ENCODE peak calls at places on chromosomes 4 and X, in ten cellular contexts. I, F, J, M, E, V, O, B, H and N are unnamed samples.
A peak's percentile ranks its signal among the peaks of the same experiment; 100 is the strongest.

GRCh38 chrX:109902665-109903064 is 100.2 kb upstream of the TMEM164 start:
- DNase-seq in V (no peak), B (no peak), M (no peak), F (no peak), I (no peak), H (peak; percentile 33), O (no peak), J (no peak), E (no peak), N (no peak)

GRCh38 chr4:152696764-152697250 is 17.0 kb upstream of the TMEM154 start:
- DNase-seq in E (no peak), O (no peak), F (peak; percentile 50), V (peak; percentile 57), M (no peak), H (peak; percentile 82), B (no peak), I (no peak), J (peak; percentile 90), N (peak; percentile 78)

GRCh38 chrX:123695242-123695641 is 37.6 kb downstream of the THOC2 start:
- DNase-seq in E (no peak), H (no peak), J (no peak), B (no peak), F (no peak), V (no peak), O (no peak), M (no peak), I (no peak), N (no peak)

GRCh38 chr4:185142911-185143595 is at the start of gene SLC25A4:
- DNase-seq in V (peak; percentile 86), J (peak; percentile 88), O (peak; percentile 88), F (peak; percentile 89), M (peak; percentile 89), H (peak; percentile 76), I (peak; percentile 92), E (peak; percentile 74), B (peak; percentile 32), N (no peak)

GRCh38 chrX:39409246-39409917 is 608.1 kb downstream of the MID1IP1 start:
- DNase-seq in F (no peak), V (no peak), H (no peak), O (no peak), M (no peak), I (no peak), J (no peak), E (no peak), B (no peak), N (no peak)

GRCh38 chrX:134727363-134727762 is 69.1 kb upstream of the PLAC1 start:
- DNase-seq in O (no peak), H (peak; percentile 73), E (no peak), I (no peak), M (no peak), J (no peak), F (no peak), V (no peak), B (no peak), N (no peak)

GRCh38 chrX:118660085-118660484 is 67.3 kb upstream of the IL13RA1 start:
- DNase-seq in J (no peak), I (no peak), B (no peak), H (no peak), V (no peak), O (no peak), M (no peak), F (no peak), E (no peak), N (no peak)

GRCh38 chr4:158020734-158021346 is 152.0 kb downstream of the GASK1B start:
- DNase-seq in E (no peak), O (no peak), F (no peak), V (no peak), M (no peak), B (no peak), J (no peak), H (peak; percentile 72), I (no peak), N (no peak)

GRCh38 chr4:39323836-39324235 is 42.3 kb downstream of the RFC1 start:
- DNase-seq in M (no peak), O (no peak), B (no peak), E (no peak), F (no peak), J (no peak), I (no peak), H (no peak), V (no peak), N (no peak)

GRCh38 chrX:37653397-37654085 is 32.0 kb upstream of the XK start:
- DNase-seq in I (no peak), M (no peak), V (no peak), B (no peak), E (no peak), F (no peak), H (no peak), J (no peak), O (no peak), N (no peak)

GRCh38 chr4:2511645-2512131 is 24.8 kb upstream of the FAM193A start:
- DNase-seq in O (no peak), B (no peak), H (no peak), M (no peak), J (no peak), V (no peak), F (no peak), I (no peak), E (no peak), N (no peak)

DNA sequence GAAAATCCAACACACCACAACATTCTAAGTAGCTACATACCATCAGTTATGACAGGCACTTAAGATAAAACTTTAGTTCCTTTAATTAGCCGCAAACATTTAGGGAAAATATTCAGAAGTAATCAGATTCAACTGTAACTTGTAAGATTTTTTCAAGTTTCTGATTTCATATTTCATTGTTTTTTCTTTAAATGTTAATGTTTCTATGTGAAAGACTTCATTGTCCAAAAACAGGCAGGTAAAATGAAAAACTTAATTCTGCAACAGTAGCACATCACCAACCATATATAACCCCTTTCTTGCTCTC is 11.6 kb upstream of the ODAM start:
- DNase-seq in F (no peak), H (no peak), B (no peak), E (no peak), O (no peak), V (no peak), M (no peak), J (no peak), I (no peak), N (no peak)
- TF ChIP-seq CTCF in F (no peak), H (no peak), B (no peak), E (no peak), O (no peak), V (no peak), M (no peak), J (no peak), I (no peak), N (peak; percentile 39)

GRCh38 chrX:153968754-153969124 is 2.9 kb downstream of the HCFC1 start:
- DNase-seq in F (peak; percentile 46), I (no peak), H (peak; percentile 10), O (no peak), B (no peak), E (no peak), J (peak; percentile 84), V (peak; percentile 67), M (no peak), N (no peak)
- TF ChIP-seq CTCF in F (no peak), I (no peak), H (peak; percentile 28), O (no peak), B (no peak), E (no peak), J (peak; percentile 39), V (no peak), M (no peak), N (no peak)

DNA sequence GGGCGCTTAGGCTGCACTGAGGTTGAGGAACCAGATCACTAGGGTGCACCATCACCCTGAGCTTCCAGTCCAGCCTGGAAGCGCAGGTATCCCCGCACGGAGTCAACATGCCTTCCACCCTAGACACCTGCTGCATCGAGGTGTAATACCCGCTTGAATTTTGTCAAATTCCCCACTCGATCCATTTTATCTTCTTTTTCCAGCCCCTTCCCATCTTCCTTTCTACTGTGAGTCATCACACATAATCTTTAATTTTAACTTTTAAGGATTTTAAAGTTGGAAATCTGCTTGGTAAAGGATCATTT is 824 bp downstream of the PLK4 start:
- DNase-seq in J (no peak), E (no peak), F (no peak), O (no peak), I (no peak), M (peak; percentile 46), H (no peak), V (no peak), B (no peak), N (no peak)
- TF ChIP-seq CTCF in J (no peak), E (no peak), F (no peak), O (no peak), I (no peak), M (no peak), H (peak; percentile 9), V (no peak), B (no peak), N (no peak)

GRCh38 chr4:99205104-99205979 is 13.7 kb downstream of the ADH6 start:
- DNase-seq in B (no peak), V (no peak), I (no peak), H (no peak), F (peak; percentile 32), M (no peak), J (no peak), E (no peak), O (no peak), N (no peak)
- TF ChIP-seq CTCF in B (no peak), V (no peak), I (no peak), H (no peak), F (no peak), M (peak; percentile 35), J (no peak), E (no peak), O (no peak), N (no peak)

GRCh38 chrX:70669120-70669519 is 224.5 kb downstream of the DLG3 start:
- DNase-seq in H (no peak), J (no peak), M (no peak), B (no peak), O (no peak), I (no peak), V (no peak), E (no peak), F (no peak), N (no peak)

DNA sequence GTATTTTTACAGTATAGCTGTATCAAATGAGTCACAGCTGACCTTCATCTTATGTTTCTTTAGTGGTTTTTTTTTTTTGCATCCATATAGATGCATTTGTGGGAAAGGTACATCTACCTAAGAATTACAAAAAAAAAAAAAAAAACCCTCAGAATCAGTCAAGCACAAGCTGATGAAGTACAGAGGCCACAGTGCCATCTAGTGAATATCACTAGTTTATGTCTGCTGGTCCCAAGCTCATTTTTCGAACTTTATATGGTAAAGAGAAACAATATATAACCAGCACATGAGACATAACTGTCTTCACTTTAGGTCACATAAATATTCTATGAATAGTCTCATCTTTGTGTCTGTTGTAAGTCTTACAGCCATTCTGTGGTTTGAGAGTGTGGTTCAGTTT is 220.1 kb downstream of the DLG3 start:
- DNase-seq in M (no peak), J (peak; percentile 48), I (no peak), E (no peak), V (no peak), H (peak; percentile 49), F (no peak), O (no peak), B (peak; percentile 2), N (no peak)
- TF ChIP-seq CTCF in M (peak; percentile 13), J (peak; percentile 45), I (no peak), E (no peak), V (peak; percentile 12), H (peak; percentile 58), F (peak; percentile 17), O (no peak), B (peak; percentile 35), N (no peak)

GRCh38 chrX:15881498-15881897 is 26.9 kb upstream of the AP1S2 start:
- DNase-seq in O (no peak), E (no peak), V (no peak), I (no peak), J (no peak), F (no peak), B (no peak), M (no peak), H (no peak), N (no peak)
- TF ChIP-seq CTCF in O (no peak), E (no peak), V (no peak), I (no peak), J (no peak), F (no peak), B (no peak), M (no peak), H (no peak), N (no peak)